ENCODE peak calls at places on chromosomes 4 and X, in ten cellular contexts. L is uterus, J is breast epithelium, I is upper lobe of left lung, Y is IMR-90, U is suprapubic skin, M is heart left ventricle, X is stomach, E is esophagus muscularis mucosa, W is ovary. Q is an unnamed sample.

GRCh38 chrX:119105826-119106225 is 21.8 kb downstream of the KIAA1210 start:
- DNase-seq in L (no peak), J (no peak), I (no peak), Y (peak), U (no peak), M (no peak), X (no peak), E (no peak), W (no peak), Q (no peak)

GRCh38 chr4:83527671-83528070 is 8.2 kb upstream of the GPAT3 start:
- DNase-seq in L (no peak), J (no peak), I (no peak), Y (no peak), U (no peak), M (no peak), X (no peak), E (no peak), W (no peak), Q (no peak)

GRCh38 chr4:8771258-8771590 is 100.4 kb downstream of the HMX1 start:
- DNase-seq in L (no peak), J (peak), I (no peak), Y (no peak), U (no peak), M (no peak), X (no peak), E (no peak), W (no peak), Q (no peak)

GRCh38 chrX:47278684-47279083 is 45.9 kb downstream of the USP11 start:
- DNase-seq in L (no peak), J (no peak), I (no peak), Y (peak), U (no peak), M (no peak), X (no peak), E (no peak), W (no peak), Q (no peak)

GRCh38 chr4:94757192-94758140 is at the start of gene BMPR1B:
- DNase-seq in L (peak), J (no peak), I (no peak), Y (peak), U (no peak), M (no peak), X (no peak), E (no peak), W (peak), Q (no peak)

GRCh38 chr4:8051644-8052043 is 107.0 kb downstream of the ABLIM2 start:
- DNase-seq in L (no peak), J (no peak), I (no peak), Y (no peak), U (no peak), M (no peak), X (no peak), E (no peak), W (no peak), Q (no peak)

GRCh38 chrX:104742345-104742744 is 176.3 kb downstream of the IL1RAPL2 start:
- DNase-seq in L (no peak), J (no peak), I (no peak), Y (no peak), U (no peak), M (no peak), X (no peak), E (no peak), W (no peak), Q (no peak)

GRCh38 chr4:71009796-71010588 is 16.5 kb downstream of the DCK start:
- DNase-seq in L (no peak), J (no peak), I (no peak), Y (peak), U (no peak), M (no peak), X (no peak), E (no peak), W (no peak), Q (no peak)

GRCh38 chr4:74675673-74676279 is 118.5 kb downstream of the BTC start:
- DNase-seq in L (no peak), J (no peak), I (no peak), Y (peak), U (no peak), M (no peak), X (no peak), E (no peak), W (no peak), Q (peak)

GRCh38 chrX:123807825-123808416 is 51.9 kb upstream of the XIAP start:
- DNase-seq in L (no peak), J (no peak), I (no peak), Y (peak), U (no peak), M (no peak), X (no peak), E (no peak), W (no peak), Q (no peak)

DNA sequence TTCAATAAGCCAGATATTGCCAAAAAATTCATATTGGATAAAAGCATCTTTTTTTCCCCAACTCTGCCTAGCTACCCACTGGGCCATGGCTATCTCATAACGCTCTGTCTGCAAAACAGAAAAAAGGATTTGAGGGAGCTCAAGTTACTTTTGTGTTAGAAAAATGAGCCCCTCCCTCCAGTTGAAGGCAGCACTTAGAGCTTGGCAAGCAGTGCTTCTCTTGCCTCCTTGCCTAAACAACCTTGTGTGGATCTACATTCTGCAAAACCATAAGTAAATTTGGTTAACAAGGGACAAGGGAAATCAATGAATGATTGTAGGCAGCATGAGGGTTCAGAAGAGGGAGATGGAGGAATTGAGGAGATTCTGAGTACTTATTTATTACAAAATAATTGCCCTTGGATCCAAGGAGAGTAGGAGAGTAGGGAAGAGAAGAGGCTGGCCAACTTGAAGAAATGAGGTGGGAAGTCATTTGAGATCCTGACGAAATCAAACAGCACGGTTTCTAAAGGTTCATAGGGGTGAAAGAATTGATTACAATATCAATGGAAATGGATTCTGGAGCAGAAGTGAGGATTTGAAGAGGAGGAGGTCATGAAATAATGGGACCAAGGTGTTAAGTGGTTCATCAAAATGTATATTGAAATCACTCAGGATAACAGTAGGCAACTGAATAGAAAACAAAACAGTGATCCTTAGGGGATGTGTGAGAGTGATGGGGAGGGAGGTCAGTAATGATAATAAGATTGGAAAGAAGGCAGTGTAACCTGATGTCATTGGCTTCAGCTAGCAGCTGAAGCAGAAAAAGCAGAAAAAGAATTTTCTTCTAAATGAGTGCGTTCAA is 434.8 kb upstream of the IGFBP7 start:
- DNase-seq in L (no peak), J (no peak), I (no peak), Y (no peak), U (no peak), M (no peak), X (no peak), E (no peak), W (no peak), Q (no peak)
- H3K4me3 ChIP-seq in L (no peak), J (no peak), I (no peak), Y (no peak), U (no peak), M (no peak), X (no peak), E (no peak), W (no peak), Q (no peak)

DNA sequence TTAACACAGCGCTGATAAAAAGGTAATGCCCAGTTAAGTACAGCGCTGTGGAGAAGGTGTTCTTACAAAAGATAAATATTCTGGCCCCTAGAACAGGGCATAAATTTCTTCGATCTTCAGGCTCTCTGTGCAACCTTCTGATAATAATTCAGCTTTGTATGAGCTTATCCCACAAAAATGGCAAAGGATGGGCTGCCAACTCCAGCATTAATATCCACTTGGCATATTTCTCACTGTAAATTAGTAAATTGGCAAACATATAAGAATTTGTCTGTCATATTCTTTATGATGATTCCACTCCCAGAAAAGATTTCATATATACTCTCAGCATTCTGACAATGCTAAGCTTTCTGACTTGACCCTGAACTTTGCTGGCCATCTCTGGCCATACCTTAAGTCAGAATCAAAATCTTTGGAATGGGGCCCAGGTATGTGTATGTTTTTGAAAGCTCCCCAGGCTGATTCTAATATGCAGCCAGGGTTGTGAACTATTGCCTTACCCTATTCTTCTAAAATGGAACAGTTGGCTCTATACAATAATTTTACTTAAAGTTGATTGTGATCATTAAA is 134.8 kb downstream of the FRYL start:
- DNase-seq in L (no peak), J (no peak), I (no peak), Y (no peak), U (no peak), M (no peak), X (no peak), E (no peak), W (no peak), Q (no peak)
- H3K27ac ChIP-seq in L (no peak), J (no peak), I (no peak), Y (no peak), U (no peak), M (no peak), X (no peak), E (no peak), W (no peak), Q (no peak)

DNA sequence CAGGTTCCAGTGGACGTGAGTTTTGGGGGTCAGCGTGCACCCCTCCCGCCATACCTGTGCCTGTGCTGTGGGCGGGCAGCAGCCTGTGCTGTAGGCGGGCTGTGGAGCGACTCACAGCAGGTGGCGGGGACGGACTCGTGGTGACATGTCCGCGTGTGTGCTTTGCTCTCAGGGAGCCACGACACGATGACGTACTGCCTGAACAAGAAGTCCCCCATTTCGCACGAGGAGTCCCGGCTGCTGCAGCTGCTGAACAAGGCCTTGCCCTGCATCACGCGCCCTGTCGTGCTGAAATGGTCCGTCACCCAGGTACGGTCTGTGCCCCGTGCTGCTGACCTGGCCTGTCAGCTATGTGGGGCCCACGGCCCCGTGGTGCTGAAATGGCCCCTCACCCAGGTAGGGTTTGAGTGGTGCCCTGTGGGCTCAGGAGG is 7.4 kb downstream of the PLCXD1 start:
- DNase-seq in L (no peak), J (peak), I (peak), Y (no peak), U (peak), M (peak), X (no peak), E (no peak), W (no peak), Q (no peak)
- TF ChIP-seq POLR2A in L (no peak), J (no peak), I (no peak), Y (no peak), U (no peak), M (no peak), X (no peak), E (no peak), W (no peak), Q (no peak)

DNA sequence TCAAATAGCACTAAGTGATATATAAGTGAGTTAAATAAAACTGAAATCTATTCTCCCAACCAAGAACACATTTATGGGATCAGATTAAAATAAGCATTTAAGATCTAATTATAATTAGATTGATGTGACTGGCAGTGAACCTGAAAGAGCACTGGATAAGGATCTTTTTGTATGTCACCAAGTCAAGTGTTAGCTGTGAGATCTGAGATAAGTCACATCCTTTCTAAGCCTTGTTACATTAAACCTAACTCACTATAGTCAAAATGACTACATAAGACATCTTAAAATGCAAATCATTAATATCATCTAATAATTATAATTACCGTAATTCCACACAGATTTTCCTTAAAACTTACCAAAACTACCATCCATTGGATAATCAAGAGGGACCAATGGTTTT is 1.6 kb downstream of the CCNA2 start:
- DNase-seq in L (no peak), J (no peak), I (no peak), Y (no peak), U (no peak), M (no peak), X (no peak), E (no peak), W (no peak), Q (no peak)
- H3K4me3 ChIP-seq in L (no peak), J (no peak), I (no peak), Y (peak), U (no peak), M (no peak), X (no peak), E (no peak), W (no peak), Q (no peak)

DNA sequence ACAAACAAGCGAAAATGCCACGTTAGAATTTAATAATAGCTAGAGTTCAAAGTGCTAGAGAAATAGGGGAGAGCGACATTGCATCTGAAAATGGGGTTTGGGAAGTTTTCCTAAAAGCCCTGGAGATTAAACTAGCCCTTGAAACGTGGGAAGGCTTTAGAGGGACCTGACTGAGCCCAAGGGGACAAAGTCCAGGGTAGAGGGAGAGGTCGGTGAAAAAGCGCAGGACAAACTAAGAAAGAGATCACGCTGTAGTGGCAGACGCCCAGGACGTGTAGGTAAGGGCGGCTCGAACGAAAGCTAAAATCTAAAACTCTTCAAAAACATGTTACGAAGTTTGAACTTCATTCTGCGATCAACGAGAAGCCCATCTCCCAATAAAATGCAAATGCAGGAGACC is 1.1 kb upstream of the ATP11C start:
- DNase-seq in L (no peak), J (no peak), I (no peak), Y (no peak), U (no peak), M (no peak), X (peak), E (no peak), W (no peak), Q (no peak)
- H3K27ac ChIP-seq in L (peak), J (peak), I (peak), Y (peak), U (peak), M (peak), X (peak), E (peak), W (no peak), Q (peak)

DNA sequence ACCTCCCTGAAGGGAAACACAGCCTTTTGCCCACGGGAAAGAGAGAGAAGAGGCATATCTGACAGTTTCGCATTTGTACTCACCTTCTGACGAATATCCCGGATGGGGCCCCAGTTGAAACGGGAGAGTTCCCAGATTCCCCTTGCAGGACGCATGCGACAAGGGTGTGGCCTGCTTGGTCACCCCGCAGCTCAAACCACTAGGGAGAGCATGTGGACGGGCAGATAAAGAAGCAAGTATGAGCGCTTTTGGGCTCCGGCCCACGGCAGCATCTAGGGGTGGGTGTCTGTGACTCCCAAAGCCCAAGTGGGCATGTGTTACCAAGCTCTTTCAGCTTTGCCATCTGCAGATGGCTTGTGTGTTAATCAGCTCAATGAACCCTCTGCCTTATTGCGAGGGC is 70.1 kb upstream of the MED14 start:
- DNase-seq in L (no peak), J (no peak), I (no peak), Y (no peak), U (no peak), M (no peak), X (no peak), E (no peak), W (no peak), Q (no peak)
- TF ChIP-seq POLR2A in L (no peak), J (no peak), I (no peak), Y (no peak), U (no peak), M (no peak), X (no peak), E (no peak), W (no peak), Q (no peak)

DNA sequence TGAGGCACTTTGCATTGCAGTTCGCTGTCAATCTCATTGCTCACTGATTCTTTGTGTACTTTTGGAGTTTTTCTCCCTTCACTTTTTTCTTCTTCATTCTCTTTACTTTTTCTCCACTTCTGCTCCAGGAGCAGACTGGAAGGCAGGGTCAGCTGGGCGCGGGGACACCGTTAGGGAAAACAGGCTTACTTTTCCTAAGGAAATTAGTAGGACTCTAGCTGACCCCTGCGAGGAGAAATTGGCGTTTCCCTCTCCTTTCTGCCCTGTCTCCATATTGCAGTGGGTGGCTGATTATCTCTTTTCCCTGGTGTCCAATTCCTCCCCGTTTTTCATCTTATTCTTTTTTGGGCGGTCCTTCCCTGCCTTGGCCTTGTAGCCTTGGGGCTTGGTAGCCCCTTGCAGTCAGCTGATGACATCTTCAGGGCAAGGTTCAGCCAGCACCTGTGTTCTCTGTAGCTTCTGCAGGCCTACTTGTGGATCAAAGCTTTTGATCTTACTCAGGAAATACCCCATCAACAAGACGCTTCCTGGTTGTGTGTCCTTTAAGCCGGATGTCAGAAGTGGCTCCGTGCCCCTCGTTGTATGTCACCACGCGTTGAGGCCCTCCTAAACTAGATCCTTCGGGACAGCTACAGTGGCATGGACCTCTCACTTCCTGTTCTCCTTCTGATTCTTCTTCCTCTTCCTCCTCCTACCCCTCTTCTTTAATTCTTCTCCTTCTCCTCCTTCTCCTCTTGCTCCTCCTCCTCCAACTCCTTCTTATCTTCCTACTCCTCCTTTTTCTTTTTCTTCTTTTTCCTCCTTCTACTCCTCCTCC is 36.1 kb downstream of the NBDY start:
- DNase-seq in L (no peak), J (no peak), I (peak), Y (no peak), U (no peak), M (no peak), X (no peak), E (peak), W (no peak), Q (no peak)
- H3K4me3 ChIP-seq in L (no peak), J (peak), I (no peak), Y (no peak), U (no peak), M (no peak), X (no peak), E (no peak), W (no peak), Q (no peak)

DNA sequence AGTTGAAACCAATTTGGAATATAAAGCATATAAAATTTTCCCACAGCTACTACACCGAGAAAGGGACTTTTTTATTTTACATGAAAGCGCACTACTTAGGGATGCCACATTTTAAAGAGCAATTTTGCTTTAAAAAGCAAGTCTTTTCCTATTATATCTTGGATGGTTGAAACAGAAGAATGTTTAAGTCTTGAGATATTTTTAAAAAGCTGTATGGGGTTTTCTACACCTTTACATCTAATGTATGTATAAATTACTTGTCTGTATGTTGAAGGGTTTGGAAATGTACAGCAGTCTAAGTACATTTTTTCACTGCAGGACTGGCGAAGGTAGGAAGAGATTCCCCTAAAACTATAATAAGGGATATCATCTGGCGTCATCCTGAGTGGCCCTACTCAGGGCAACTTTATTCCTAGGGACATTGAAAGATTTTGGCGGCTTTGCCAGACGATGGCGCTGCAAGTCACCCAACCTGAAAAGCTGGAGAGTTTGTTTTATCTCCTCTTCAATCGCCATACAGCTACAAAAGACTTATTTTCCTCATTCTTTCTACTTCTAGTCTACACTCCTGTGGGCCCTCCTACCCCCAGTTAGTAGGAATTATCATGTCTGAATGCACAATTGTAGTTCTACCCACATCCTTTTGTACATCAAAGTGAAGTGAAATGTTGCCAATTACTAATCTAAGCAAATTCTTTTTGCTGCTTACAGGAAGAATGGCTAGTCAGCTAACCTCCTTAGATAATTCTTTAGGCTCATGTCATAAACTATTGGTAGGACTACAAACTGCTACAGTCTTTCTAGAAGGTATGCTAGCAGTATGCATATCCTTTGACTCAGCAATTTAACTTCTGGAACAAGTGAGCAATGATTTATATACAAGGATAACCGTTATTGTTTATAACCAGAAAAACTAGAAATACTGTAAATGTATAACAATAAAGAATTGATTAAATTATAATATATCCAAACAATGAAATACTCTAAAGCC is 781 bp upstream of the NEK1 start:
- DNase-seq in L (peak), J (peak), I (peak), Y (peak), U (no peak), M (peak), X (peak), E (peak), W (peak), Q (peak)
- H3K27ac ChIP-seq in L (peak), J (peak), I (peak), Y (no peak), U (peak), M (peak), X (peak), E (peak), W (no peak), Q (peak)

Q was measured in adrenal gland.